ENCODE peak calls at places on chromosomes 4 and X, in four cellular contexts. D is mucosa of gallbladder; O is activated naive CD4-positive, alpha-beta T cell; B is AG10803. J is an unnamed sample.
A peak's percentile ranks its signal among the peaks of the same experiment; 100 is the strongest.

GRCh38 chr4:176385601-176386000 is 65.8 kb downstream of the SPCS3 start:
- DNase-seq in O (no peak), B (no peak), D (no peak), J (no peak)

GRCh38 chr4:120855307-120856001 is 67.1 kb downstream of the PRDM5 start:
- DNase-seq in D (no peak), O (no peak), B (no peak), J (no peak)

GRCh38 chr4:26088433-26088928 is 174.5 kb downstream of the SMIM20 start:
- DNase-seq in O (no peak), B (peak; percentile 77), D (no peak), J (no peak)

GRCh38 chr4:1503583-1504471 is 97.6 kb upstream of the NKX1-1 start:
- DNase-seq in O (no peak), B (no peak), D (no peak), J (no peak)

GRCh38 chrX:101478366-101478765 is 6.9 kb upstream of the ARMCX4 start:
- DNase-seq in O (no peak), B (peak; percentile 21), D (no peak), J (no peak)

GRCh38 chrX:78109458-78109857 is 5.4 kb downstream of the PGK1 start:
- DNase-seq in B (no peak), O (no peak), D (no peak), J (no peak)

GRCh38 chrX:120464409-120464808 is 4.7 kb downstream of the LAMP2 start:
- DNase-seq in O (no peak), B (no peak), D (no peak), J (no peak)

GRCh38 chr4:137025484-137026059 is 506.7 kb downstream of the PCDH18 start:
- DNase-seq in B (no peak), O (no peak), D (no peak), J (no peak)

GRCh38 chrX:24146283-24146865 is 3.2 kb upstream of the ZFX start:
- DNase-seq in O (no peak), B (peak; percentile 42), D (no peak), J (no peak)

GRCh38 chrX:103293118-103293517 is 16.6 kb upstream of the TCEAL5 start:
- DNase-seq in D (no peak), B (no peak), O (no peak), J (no peak)

GRCh38 chrX:84046403-84046984 is 141.5 kb downstream of the RPS6KA6 start:
- DNase-seq in O (no peak), D (no peak), B (peak; percentile 33), J (no peak)

GRCh38 chrX:42948723-42949122 is 170.8 kb upstream of the PPP1R2C start:
- DNase-seq in D (no peak), O (no peak), B (no peak), J (peak; percentile 53)

GRCh38 chr4:166882221-166882620 is 352.1 kb downstream of the SPOCK3 start:
- DNase-seq in B (no peak), O (no peak), D (no peak), J (no peak)

GRCh38 chrX:130060122-130061069 is 49.9 kb downstream of the ELF4 start:
- DNase-seq in B (peak; percentile 53), D (peak; percentile 73), O (peak; percentile 69), J (peak; percentile 55)

GRCh38 chrX:1249101-1249887 is 19.3 kb upstream of the CSF2RA start:
- DNase-seq in D (peak; percentile 43), B (peak; percentile 19), O (no peak), J (no peak)

GRCh38 chrX:40933132-40934078 is 151.8 kb upstream of the USP9X start:
- DNase-seq in O (no peak), D (no peak), B (peak; percentile 83), J (no peak)

GRCh38 chrX:47446971-47447370 is 36.1 kb downstream of the ZNF41 start:
- DNase-seq in D (no peak), B (no peak), O (no peak), J (no peak)